ENCODE peak calls at places on chromosome X, in eight cellular contexts. One of them, this sample, is unnamed.

GRCh38 chrX:54641530-54641929 is 111.5 kb downstream of the GNL3L start:
- DNase-seq in naive thymus-derived CD8-positive, alpha-beta T cell: no peak
- DNase-seq in G401: no peak
- DNase-seq in NCI-H1092: no peak
- DNase-seq in HFFc6: no peak
- DNase-seq in fibroblast of lung: peak
- DNase-seq in GF-D8: no peak
- DNase-seq in HT1080: peak
- DNase-seq in this sample: no peak

GRCh38 chrX:66004928-66005831 is 34.7 kb downstream of the VSIG4 start:
- DNase-seq in naive thymus-derived CD8-positive, alpha-beta T cell: no peak
- DNase-seq in G401: no peak
- DNase-seq in NCI-H1092: no peak
- DNase-seq in HFFc6: no peak
- DNase-seq in fibroblast of lung: no peak
- DNase-seq in GF-D8: peak
- DNase-seq in HT1080: peak
- DNase-seq in this sample: peak

GRCh38 chrX:1792636-1793035 is 177.8 kb downstream of the ASMT start:
- DNase-seq in naive thymus-derived CD8-positive, alpha-beta T cell: no peak
- DNase-seq in G401: no peak
- DNase-seq in NCI-H1092: no peak
- DNase-seq in HFFc6: no peak
- DNase-seq in fibroblast of lung: no peak
- DNase-seq in GF-D8: no peak
- DNase-seq in HT1080: no peak
- DNase-seq in this sample: no peak

GRCh38 chrX:24294619-24295018 is 19.2 kb downstream of the SUPT20HL2 start:
- DNase-seq in naive thymus-derived CD8-positive, alpha-beta T cell: no peak
- DNase-seq in G401: no peak
- DNase-seq in NCI-H1092: no peak
- DNase-seq in HFFc6: peak
- DNase-seq in fibroblast of lung: no peak
- DNase-seq in GF-D8: no peak
- DNase-seq in HT1080: peak
- DNase-seq in this sample: no peak

GRCh38 chrX:142001934-142002333 is 98.2 kb downstream of the MAGEC1 start:
- DNase-seq in naive thymus-derived CD8-positive, alpha-beta T cell: no peak
- DNase-seq in G401: no peak
- DNase-seq in NCI-H1092: no peak
- DNase-seq in HFFc6: no peak
- DNase-seq in fibroblast of lung: peak
- DNase-seq in GF-D8: no peak
- DNase-seq in HT1080: peak
- DNase-seq in this sample: no peak

GRCh38 chrX:74023203-74023602 is 280.8 kb upstream of the ZCCHC13 start:
- DNase-seq in naive thymus-derived CD8-positive, alpha-beta T cell: no peak
- DNase-seq in G401: no peak
- DNase-seq in NCI-H1092: no peak
- DNase-seq in HFFc6: no peak
- DNase-seq in fibroblast of lung: no peak
- DNase-seq in GF-D8: no peak
- DNase-seq in HT1080: no peak
- DNase-seq in this sample: no peak

GRCh38 chrX:15943393-15943792 is 88.8 kb upstream of the AP1S2 start:
- DNase-seq in naive thymus-derived CD8-positive, alpha-beta T cell: no peak
- DNase-seq in G401: no peak
- DNase-seq in NCI-H1092: no peak
- DNase-seq in HFFc6: no peak
- DNase-seq in fibroblast of lung: no peak
- DNase-seq in GF-D8: no peak
- DNase-seq in HT1080: no peak
- DNase-seq in this sample: no peak

GRCh38 chrX:75547137-75547536 is 24.3 kb upstream of the ZDHHC15 start:
- DNase-seq in naive thymus-derived CD8-positive, alpha-beta T cell: no peak
- DNase-seq in G401: no peak
- DNase-seq in NCI-H1092: no peak
- DNase-seq in HFFc6: no peak
- DNase-seq in fibroblast of lung: no peak
- DNase-seq in GF-D8: no peak
- DNase-seq in HT1080: no peak
- DNase-seq in this sample: peak

GRCh38 chrX:154655346-154655745 is 2.0 kb upstream of the CTAG2 start:
- DNase-seq in naive thymus-derived CD8-positive, alpha-beta T cell: no peak
- DNase-seq in G401: no peak
- DNase-seq in NCI-H1092: no peak
- DNase-seq in HFFc6: no peak
- DNase-seq in fibroblast of lung: no peak
- DNase-seq in GF-D8: no peak
- DNase-seq in HT1080: no peak
- DNase-seq in this sample: no peak

GRCh38 chrX:9878141-9878875 is 88.8 kb upstream of the CLDN34 start:
- DNase-seq in naive thymus-derived CD8-positive, alpha-beta T cell: no peak
- DNase-seq in G401: no peak
- DNase-seq in NCI-H1092: peak
- DNase-seq in HFFc6: no peak
- DNase-seq in fibroblast of lung: no peak
- DNase-seq in GF-D8: no peak
- DNase-seq in HT1080: peak
- DNase-seq in this sample: no peak

GRCh38 chrX:154596290-154596929 is 11.5 kb downstream of the CTAG1A start:
- DNase-seq in naive thymus-derived CD8-positive, alpha-beta T cell: no peak
- DNase-seq in G401: no peak
- DNase-seq in NCI-H1092: no peak
- DNase-seq in HFFc6: peak
- DNase-seq in fibroblast of lung: peak
- DNase-seq in GF-D8: no peak
- DNase-seq in HT1080: peak
- DNase-seq in this sample: peak

GRCh38 chrX:151098996-151099395 is 77.4 kb upstream of the GPR50 start:
- DNase-seq in naive thymus-derived CD8-positive, alpha-beta T cell: no peak
- DNase-seq in G401: no peak
- DNase-seq in NCI-H1092: no peak
- DNase-seq in HFFc6: no peak
- DNase-seq in fibroblast of lung: no peak
- DNase-seq in GF-D8: peak
- DNase-seq in HT1080: no peak
- DNase-seq in this sample: peak

GRCh38 chrX:23578079-23578478 is 89.2 kb upstream of the PRDX4 start:
- DNase-seq in naive thymus-derived CD8-positive, alpha-beta T cell: no peak
- DNase-seq in G401: no peak
- DNase-seq in NCI-H1092: no peak
- DNase-seq in HFFc6: peak
- DNase-seq in fibroblast of lung: peak
- DNase-seq in GF-D8: no peak
- DNase-seq in HT1080: peak
- DNase-seq in this sample: no peak

GRCh38 chrX:134418317-134419113 is 41.5 kb upstream of the HPRT1 start:
- DNase-seq in naive thymus-derived CD8-positive, alpha-beta T cell: no peak
- DNase-seq in G401: no peak
- DNase-seq in NCI-H1092: no peak
- DNase-seq in HFFc6: no peak
- DNase-seq in fibroblast of lung: no peak
- DNase-seq in GF-D8: no peak
- DNase-seq in HT1080: peak
- DNase-seq in this sample: no peak

GRCh38 chrX:21745756-21746155 is 12.2 kb downstream of the SMPX start:
- DNase-seq in naive thymus-derived CD8-positive, alpha-beta T cell: peak
- DNase-seq in G401: peak
- DNase-seq in NCI-H1092: no peak
- DNase-seq in HFFc6: peak
- DNase-seq in fibroblast of lung: no peak
- DNase-seq in GF-D8: no peak
- DNase-seq in HT1080: no peak
- DNase-seq in this sample: peak

GRCh38 chrX:119573840-119574393 is 446 bp upstream of the UBE2A start:
- DNase-seq in naive thymus-derived CD8-positive, alpha-beta T cell: peak
- DNase-seq in G401: peak
- DNase-seq in NCI-H1092: no peak
- DNase-seq in HFFc6: peak
- DNase-seq in fibroblast of lung: peak
- DNase-seq in GF-D8: no peak
- DNase-seq in HT1080: no peak
- DNase-seq in this sample: peak

GRCh38 chrX:140164383-140164782 is 199.1 kb upstream of the CXorf66 start:
- DNase-seq in naive thymus-derived CD8-positive, alpha-beta T cell: no peak
- DNase-seq in G401: no peak
- DNase-seq in NCI-H1092: no peak
- DNase-seq in HFFc6: no peak
- DNase-seq in fibroblast of lung: no peak
- DNase-seq in GF-D8: no peak
- DNase-seq in HT1080: no peak
- DNase-seq in this sample: no peak

GRCh38 chrX:20623448-20623847 is 356.7 kb upstream of the RPS6KA3 start:
- DNase-seq in naive thymus-derived CD8-positive, alpha-beta T cell: no peak
- DNase-seq in G401: no peak
- DNase-seq in NCI-H1092: no peak
- DNase-seq in HFFc6: no peak
- DNase-seq in fibroblast of lung: peak
- DNase-seq in GF-D8: no peak
- DNase-seq in HT1080: peak
- DNase-seq in this sample: no peak

GRCh38 chrX:20968996-20969395 is 405.2 kb upstream of the CNKSR2 start:
- DNase-seq in naive thymus-derived CD8-positive, alpha-beta T cell: no peak
- DNase-seq in G401: no peak
- DNase-seq in NCI-H1092: no peak
- DNase-seq in HFFc6: no peak
- DNase-seq in fibroblast of lung: peak
- DNase-seq in GF-D8: no peak
- DNase-seq in HT1080: peak
- DNase-seq in this sample: no peak

GRCh38 chrX:25206761-25207160 is 191.0 kb upstream of the ARX start:
- DNase-seq in naive thymus-derived CD8-positive, alpha-beta T cell: no peak
- DNase-seq in G401: no peak
- DNase-seq in NCI-H1092: no peak
- DNase-seq in HFFc6: peak
- DNase-seq in fibroblast of lung: peak
- DNase-seq in GF-D8: no peak
- DNase-seq in HT1080: peak
- DNase-seq in this sample: no peak

GRCh38 chrX:1153940-1154339 is 58.5 kb downstream of the CRLF2 start:
- DNase-seq in naive thymus-derived CD8-positive, alpha-beta T cell: no peak
- DNase-seq in G401: no peak
- DNase-seq in NCI-H1092: no peak
- DNase-seq in HFFc6: peak
- DNase-seq in fibroblast of lung: no peak
- DNase-seq in GF-D8: no peak
- DNase-seq in HT1080: no peak
- DNase-seq in this sample: no peak

GRCh38 chrX:149571770-149572169 is 15.5 kb downstream of the MAGEA9B start:
- DNase-seq in naive thymus-derived CD8-positive, alpha-beta T cell: no peak
- DNase-seq in G401: no peak
- DNase-seq in NCI-H1092: no peak
- DNase-seq in HFFc6: no peak
- DNase-seq in fibroblast of lung: no peak
- DNase-seq in GF-D8: no peak
- DNase-seq in HT1080: no peak
- DNase-seq in this sample: no peak

GRCh38 chrX:67544871-67545771 is 1.3 kb downstream of the AR start:
- DNase-seq in naive thymus-derived CD8-positive, alpha-beta T cell: no peak
- DNase-seq in G401: no peak
- DNase-seq in NCI-H1092: no peak
- DNase-seq in HFFc6: peak
- DNase-seq in fibroblast of lung: peak
- DNase-seq in GF-D8: no peak
- DNase-seq in HT1080: peak
- DNase-seq in this sample: peak

GRCh38 chrX:134443020-134443419 is 16.9 kb upstream of the HPRT1 start:
- DNase-seq in naive thymus-derived CD8-positive, alpha-beta T cell: no peak
- DNase-seq in G401: no peak
- DNase-seq in NCI-H1092: no peak
- DNase-seq in HFFc6: no peak
- DNase-seq in fibroblast of lung: no peak
- DNase-seq in GF-D8: no peak
- DNase-seq in HT1080: no peak
- DNase-seq in this sample: no peak

GRCh38 chrX:131901581-131901980 is 121.5 kb upstream of the STK26 start:
- DNase-seq in naive thymus-derived CD8-positive, alpha-beta T cell: no peak
- DNase-seq in G401: no peak
- DNase-seq in NCI-H1092: no peak
- DNase-seq in HFFc6: no peak
- DNase-seq in fibroblast of lung: no peak
- DNase-seq in GF-D8: no peak
- DNase-seq in HT1080: no peak
- DNase-seq in this sample: no peak

GRCh38 chrX:135112096-135112729 is 8.1 kb downstream of the ETDB start:
- DNase-seq in naive thymus-derived CD8-positive, alpha-beta T cell: peak
- DNase-seq in G401: no peak
- DNase-seq in NCI-H1092: no peak
- DNase-seq in HFFc6: peak
- DNase-seq in fibroblast of lung: peak
- DNase-seq in GF-D8: no peak
- DNase-seq in HT1080: peak
- DNase-seq in this sample: peak

GRCh38 chrX:28966335-28966734 is 379.1 kb downstream of the IL1RAPL1 start:
- DNase-seq in naive thymus-derived CD8-positive, alpha-beta T cell: no peak
- DNase-seq in G401: no peak
- DNase-seq in NCI-H1092: no peak
- DNase-seq in HFFc6: no peak
- DNase-seq in fibroblast of lung: peak
- DNase-seq in GF-D8: no peak
- DNase-seq in HT1080: no peak
- DNase-seq in this sample: no peak

GRCh38 chrX:111823068-111823467 is 52.9 kb upstream of the TRPC5OS start:
- DNase-seq in naive thymus-derived CD8-positive, alpha-beta T cell: no peak
- DNase-seq in G401: no peak
- DNase-seq in NCI-H1092: no peak
- DNase-seq in HFFc6: no peak
- DNase-seq in fibroblast of lung: no peak
- DNase-seq in GF-D8: no peak
- DNase-seq in HT1080: peak
- DNase-seq in this sample: no peak

GRCh38 chrX:25869761-25870160 is 268.4 kb upstream of the MAGEB18 start:
- DNase-seq in naive thymus-derived CD8-positive, alpha-beta T cell: no peak
- DNase-seq in G401: no peak
- DNase-seq in NCI-H1092: no peak
- DNase-seq in HFFc6: no peak
- DNase-seq in fibroblast of lung: peak
- DNase-seq in GF-D8: no peak
- DNase-seq in HT1080: no peak
- DNase-seq in this sample: no peak

GRCh38 chrX:12871181-12871580 is 4.3 kb downstream of the TLR7 start:
- DNase-seq in naive thymus-derived CD8-positive, alpha-beta T cell: no peak
- DNase-seq in G401: no peak
- DNase-seq in NCI-H1092: no peak
- DNase-seq in HFFc6: no peak
- DNase-seq in fibroblast of lung: no peak
- DNase-seq in GF-D8: no peak
- DNase-seq in HT1080: no peak
- DNase-seq in this sample: no peak

GRCh38 chrX:23435575-23435974 is 100.9 kb downstream of the PTCHD1 start:
- DNase-seq in naive thymus-derived CD8-positive, alpha-beta T cell: no peak
- DNase-seq in G401: peak
- DNase-seq in NCI-H1092: no peak
- DNase-seq in HFFc6: no peak
- DNase-seq in fibroblast of lung: peak
- DNase-seq in GF-D8: no peak
- DNase-seq in HT1080: no peak
- DNase-seq in this sample: no peak

GRCh38 chrX:136166221-136166855 is 19.0 kb downstream of the FHL1 start:
- DNase-seq in naive thymus-derived CD8-positive, alpha-beta T cell: no peak
- DNase-seq in G401: no peak
- DNase-seq in NCI-H1092: no peak
- DNase-seq in HFFc6: peak
- DNase-seq in fibroblast of lung: peak
- DNase-seq in GF-D8: no peak
- DNase-seq in HT1080: no peak
- DNase-seq in this sample: peak